ENCODE peak calls at places on chromosome X, in five cellular contexts. X is epithelial cell of esophagus, K is suprapubic skin, H is iPS DF 6.9, R is EL. A is an unnamed sample.

GRCh38 chrX:11929476-11929875 is 171.4 kb downstream of the MSL3 start:
- DNase-seq in H (no peak), R (peak), K (no peak), X (peak), A (no peak)

GRCh38 chrX:76657499-76657898 is 230.0 kb downstream of the MAGEE1 start:
- DNase-seq in X (no peak), R (no peak), H (no peak), K (no peak), A (no peak)

GRCh38 chrX:114268643-114269042 is 315.2 kb upstream of the HTR2C start:
- DNase-seq in K (no peak), X (no peak), R (no peak), H (no peak), A (no peak)

GRCh38 chrX:100512471-100512870 is 72.3 kb upstream of the TNMD start:
- DNase-seq in K (no peak), R (peak), H (no peak), X (peak), A (no peak)

GRCh38 chrX:123830309-123830708 is 29.5 kb upstream of the XIAP start:
- DNase-seq in K (no peak), X (peak), H (no peak), R (peak), A (no peak)

GRCh38 chrX:9935436-9935835 is 31.7 kb upstream of the CLDN34 start:
- DNase-seq in H (no peak), R (no peak), K (no peak), X (no peak), A (no peak)

GRCh38 chrX:134406230-134406794 is 53.7 kb upstream of the HPRT1 start:
- DNase-seq in X (no peak), H (no peak), K (no peak), R (no peak), A (no peak)

GRCh38 chrX:53594354-53594753 is 92.2 kb downstream of the HUWE1 start:
- DNase-seq in K (no peak), R (peak), H (no peak), X (no peak), A (no peak)

GRCh38 chrX:23845316-23845932 is 62.3 kb downstream of the APOO start:
- DNase-seq in K (no peak), R (no peak), H (no peak), X (peak), A (no peak)

GRCh38 chrX:91414710-91415109 is 19.9 kb upstream of the PABPC5 start:
- DNase-seq in K (no peak), X (no peak), H (no peak), R (no peak), A (no peak)

GRCh38 chrX:107880054-107880610 is 54.5 kb downstream of the MID2 start:
- DNase-seq in H (no peak), K (no peak), R (no peak), X (peak), A (no peak)

GRCh38 chrX:121256653-121257052 is 209.2 kb downstream of the GLUD2 start:
- DNase-seq in K (no peak), X (peak), R (peak), H (no peak), A (no peak)

GRCh38 chrX:102339312-102340298 is 92.6 kb downstream of the NXF2 start:
- DNase-seq in H (no peak), X (no peak), K (peak), R (no peak), A (no peak)

GRCh38 chrX:68443155-68443868 is 10.0 kb upstream of the OPHN1 start:
- DNase-seq in R (peak), K (no peak), X (no peak), H (no peak), A (no peak)

GRCh38 chrX:134095366-134095765 is 110.0 kb upstream of the GPC3 start:
- DNase-seq in X (no peak), H (no peak), R (no peak), K (no peak), A (no peak)

GRCh38 chrX:40281341-40282005 is 183.7 kb upstream of the BCOR start:
- DNase-seq in X (no peak), R (no peak), K (no peak), H (no peak), A (no peak)

GRCh38 chrX:44596277-44596676 is 53.6 kb upstream of the FUNDC1 start:
- DNase-seq in H (no peak), K (no peak), R (no peak), X (no peak), A (no peak)

GRCh38 chrX:331145-331771 is 12.7 kb upstream of the GTPBP6 start:
- DNase-seq in R (peak), X (peak), H (no peak), K (peak), A (peak)

GRCh38 chrX:1485033-1485432 is 32.3 kb upstream of the ASMTL start:
- DNase-seq in K (peak), X (no peak), H (no peak), R (no peak), A (no peak)

GRCh38 chrX:133444952-133445831 is 29.9 kb upstream of the GPC4 start:
- DNase-seq in H (no peak), X (peak), R (no peak), K (no peak), A (no peak)